ENCODE peak calls at places on chromosomes 12 and 14, in nine cellular contexts. H, J, P, N, O, V, X, M and A are unnamed samples.
A peak's percentile ranks its signal among the peaks of the same experiment; 100 is the strongest.

GRCh38 chr12:93022603-93023340 is 93.7 kb upstream of the EEA1 start:
- DNase-seq in H (no peak), P (no peak), V (no peak), J (peak; percentile 19), X (no peak), O (no peak), M (no peak), N (no peak), A (no peak)

GRCh38 chr12:123076604-123077297 is 74.1 kb downstream of the PITPNM2 start:
- DNase-seq in O (no peak), P (no peak), H (no peak), X (no peak), N (no peak), V (peak; percentile 46), J (no peak), M (no peak), A (no peak)

GRCh38 chr12:52010152-52010622 is 3.4 kb downstream of the TAMALIN start:
- DNase-seq in P (no peak), V (peak; percentile 79), O (peak; percentile 94), J (peak; percentile 90), X (no peak), N (peak; percentile 96), H (peak; percentile 67), M (no peak), A (no peak)

GRCh38 chr12:40832668-40833067 is 140.4 kb downstream of the CNTN1 start:
- DNase-seq in V (no peak), X (no peak), P (no peak), J (no peak), O (no peak), M (no peak), H (no peak), N (no peak), A (no peak)

GRCh38 chr12:68042212-68042699 is 53.0 kb downstream of the IFNG-AS1 start:
- DNase-seq in X (peak; percentile 74), P (no peak), J (peak; percentile 6), H (no peak), O (no peak), M (no peak), N (no peak), V (no peak), A (no peak)

GRCh38 chr14:106875503-106875902 is 1349.1 kb downstream of the TMEM121 start:
- DNase-seq in M (no peak), N (no peak), V (no peak), X (no peak), H (no peak), P (no peak), J (no peak), O (peak; percentile 60), A (no peak)

GRCh38 chr14:93892505-93892839 is 34.7 kb upstream of the FAM181A start:
- DNase-seq in M (no peak), X (no peak), N (no peak), O (no peak), J (no peak), P (no peak), H (no peak), V (no peak), A (no peak)

GRCh38 chr12:96401061-96401871 is 1.0 kb upstream of the CDK17 start:
- DNase-seq in X (no peak), O (no peak), J (peak; percentile 89), M (no peak), V (no peak), P (peak; percentile 51), N (peak; percentile 4), H (no peak), A (peak; percentile 74)

GRCh38 chr12:67650528-67651379 is 2.2 kb downstream of the DYRK2 start:
- DNase-seq in J (no peak), V (no peak), O (no peak), M (no peak), P (no peak), N (no peak), X (no peak), H (no peak), A (no peak)

GRCh38 chr12:53974084-53975018 is at the start of gene HOTAIR:
- DNase-seq in M (no peak), O (no peak), J (no peak), H (no peak), P (no peak), V (no peak), N (no peak), X (no peak), A (no peak)

GRCh38 chr12:119036878-119037493 is 55.6 kb downstream of the SRRM4 start:
- DNase-seq in P (no peak), O (no peak), X (no peak), J (no peak), V (no peak), N (peak; percentile 66), H (no peak), M (no peak), A (no peak)

GRCh38 chr12:104973250-104973649 is 12.9 kb upstream of the NOPCHAP1 start:
- DNase-seq in J (no peak), M (no peak), V (no peak), H (no peak), P (no peak), X (no peak), N (no peak), O (no peak), A (no peak)

GRCh38 chr12:127893875-127894635 is 372.9 kb upstream of the TMEM132C start:
- DNase-seq in O (no peak), P (no peak), N (peak; percentile 60), X (no peak), V (no peak), M (no peak), J (peak; percentile 33), H (no peak), A (no peak)

GRCh38 chr14:62763951-62764350 is 281.3 kb downstream of the KCNH5 start:
- DNase-seq in H (no peak), O (no peak), X (no peak), M (no peak), N (no peak), J (no peak), V (no peak), P (no peak), A (no peak)

GRCh38 chr12:57242691-57243454 is 8.1 kb downstream of the STAC3 start:
- DNase-seq in X (no peak), N (peak; percentile 93), V (peak; percentile 80), P (peak; percentile 56), J (peak; percentile 37), O (no peak), M (no peak), H (no peak), A (no peak)

GRCh38 chr12:57240926-57241555 is 9.9 kb downstream of the STAC3 start:
- DNase-seq in X (no peak), O (no peak), N (peak; percentile 72), P (no peak), M (no peak), H (no peak), V (peak; percentile 64), J (no peak), A (no peak)

GRCh38 chr12:57243521-57244305 is 7.3 kb downstream of the STAC3 start:
- DNase-seq in N (peak; percentile 95), O (peak; percentile 48), J (peak; percentile 72), V (peak; percentile 87), H (no peak), X (no peak), P (peak; percentile 74), M (no peak), A (no peak)

GRCh38 chr12:57241556-57242310 is 9.3 kb downstream of the STAC3 start:
- DNase-seq in P (no peak), N (no peak), V (peak; percentile 65), H (no peak), J (no peak), O (no peak), X (no peak), M (no peak), A (no peak)

GRCh38 chr12:57242329-57242690 is 8.7 kb downstream of the STAC3 start:
- DNase-seq in P (no peak), H (no peak), V (peak; percentile 71), N (no peak), O (no peak), M (no peak), X (no peak), J (no peak), A (no peak)
- H3K4me3 ChIP-seq in P (no peak overlapping the region), H (no peak overlapping the region), V (no peak overlapping the region), N (peak overlapping the region; percentile 60), O (no peak overlapping the region), M (peak overlapping the region; percentile 31), X (no peak overlapping the region), J (peak overlapping the region; percentile 76), A (peak overlapping the region; percentile 44)

GRCh38 chr12:22624908-22625646 is at the start of gene ETNK1:
- DNase-seq in M (peak; percentile 77), J (peak; percentile 89), N (peak; percentile 95), X (peak; percentile 71), V (peak; percentile 98), P (peak; percentile 79), H (peak; percentile 90), O (peak; percentile 94), A (peak; percentile 36)
- TF ChIP-seq CTCF in M (no peak), J (no peak), N (no peak), X (no peak), V (no peak), P (no peak), H (peak; percentile 52), O (peak; percentile 22), A (no peak)

DNA sequence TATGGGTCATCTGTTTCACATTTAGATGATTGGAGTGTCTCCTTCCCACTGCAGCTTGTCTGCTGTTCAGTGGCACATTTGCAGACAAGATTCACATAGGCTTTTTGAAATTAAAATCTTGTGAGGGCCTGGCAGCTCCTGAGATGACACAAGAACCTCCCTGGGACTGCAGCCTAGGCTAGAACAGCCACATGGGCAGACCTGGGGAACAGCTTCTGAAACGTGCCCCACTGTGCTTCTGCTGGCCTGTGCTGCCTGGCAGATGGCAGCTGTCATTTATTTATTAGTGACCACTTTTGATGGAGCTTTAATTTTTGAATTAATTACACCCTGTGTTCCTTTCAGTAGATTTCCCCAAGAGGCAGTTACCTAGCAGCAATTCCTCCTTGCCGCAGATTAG is 137.4 kb downstream of the GRIP1 start:
- DNase-seq in N (no peak), M (no peak), P (no peak), V (no peak), X (no peak), O (no peak), J (no peak), H (no peak), A (no peak)
- H3K4me3 ChIP-seq in N (no peak overlapping the region), M (no peak overlapping the region), P (no peak overlapping the region), V (no peak overlapping the region), X (no peak overlapping the region), O (no peak overlapping the region), J (no peak overlapping the region), H (no peak overlapping the region), A (no peak overlapping the region)

GRCh38 chr12:132343294-132343972 is 14.0 kb upstream of the GALNT9 start:
- DNase-seq in O (no peak), M (no peak), V (no peak), J (no peak), H (no peak), X (no peak), N (no peak), P (no peak), A (no peak)
- TF ChIP-seq CTCF in O (no peak), M (no peak), V (no peak), J (no peak), H (no peak), X (no peak), N (no peak), P (no peak), A (no peak)